ENCODE peak calls at places on chromosomes 6 and 20, in seven cellular contexts. H is MCF 10A, Y is fibroblast of mammary gland, T is SK-N-SH, F is psoas muscle, S is lower leg skin, C is transverse colon. J is an unnamed sample.
A peak's percentile ranks its signal among the peaks of the same experiment; 100 is the strongest.

GRCh38 chr6:127177030-127177928 is 58.8 kb downstream of the RSPO3 start:
- DNase-seq in Y (peak; percentile 95), T (no peak), H (peak; percentile 8), S (no peak), F (no peak), C (no peak), J (peak; percentile 65)

GRCh38 chr6:113082691-113083090 is 735.6 kb downstream of the RFPL4B start:
- DNase-seq in S (no peak), F (no peak), C (no peak), H (peak; percentile 44), T (no peak), Y (peak; percentile 59), J (peak; percentile 86)

GRCh38 chr6:111740506-111740905 is 132.7 kb downstream of the FYN start:
- DNase-seq in F (no peak), H (no peak), S (no peak), Y (no peak), T (no peak), C (no peak), J (no peak)

GRCh38 chr6:148653138-148653776 is 93.6 kb upstream of the UST start:
- DNase-seq in T (no peak), Y (peak; percentile 47), S (no peak), H (peak; percentile 45), C (no peak), F (no peak), J (no peak)

GRCh38 chr20:34582911-34583310 is 24.4 kb downstream of the MAP1LC3A start:
- DNase-seq in S (peak; percentile 15), T (no peak), C (no peak), F (no peak), H (no peak), Y (peak; percentile 37), J (no peak)

GRCh38 chr6:145209312-145209711 is 526.0 kb downstream of the EPM2A start:
- DNase-seq in T (no peak), H (no peak), S (no peak), F (no peak), Y (no peak), C (no peak), J (peak; percentile 28)

GRCh38 chr20:25247100-25247665 is 702 bp upstream of the PYGB start:
- DNase-seq in F (peak; percentile 60), C (peak; percentile 79), H (peak; percentile 79), S (peak; percentile 93), T (peak; percentile 68), Y (peak; percentile 69), J (peak; percentile 74)

GRCh38 chr6:15522026-15522425 is 140.8 kb downstream of the DTNBP1 start:
- DNase-seq in C (no peak), S (peak; percentile 70), Y (no peak), H (no peak), F (no peak), T (no peak), J (no peak)

GRCh38 chr6:107989166-107990094 is 31.4 kb upstream of the SEC63 start:
- DNase-seq in H (no peak), F (no peak), Y (no peak), T (no peak), C (no peak), S (no peak), J (no peak)

GRCh38 chr20:13342469-13343242 is 121.6 kb downstream of the ISM1 start:
- DNase-seq in F (no peak), H (no peak), S (peak; percentile 91), T (no peak), C (no peak), Y (no peak), J (no peak)

GRCh38 chr6:45461486-45461885 is 83.8 kb upstream of the SUPT3H start:
- DNase-seq in C (no peak), S (no peak), T (no peak), F (no peak), Y (peak; percentile 57), H (no peak), J (peak; percentile 39)

GRCh38 chr6:25511386-25511785 is 140.6 kb upstream of the SCGN start:
- DNase-seq in S (no peak), C (no peak), H (no peak), Y (peak; percentile 52), T (no peak), F (no peak), J (no peak)

GRCh38 chr20:47875302-47876025 is 90.2 kb upstream of the SULF2 start:
- DNase-seq in S (no peak), T (no peak), Y (no peak), F (no peak), C (no peak), H (no peak), J (no peak)

GRCh38 chr6:23181301-23182110 is 612.1 kb downstream of the HDGFL1 start:
- DNase-seq in C (no peak), S (no peak), H (no peak), F (no peak), Y (no peak), T (no peak), J (no peak)

GRCh38 chr6:23179994-23180393 is 610.6 kb downstream of the HDGFL1 start:
- DNase-seq in S (no peak), C (no peak), H (no peak), Y (no peak), F (no peak), T (no peak), J (no peak)

GRCh38 chr6:23176883-23177282 is 607.5 kb downstream of the HDGFL1 start:
- DNase-seq in S (no peak), F (no peak), C (no peak), H (no peak), Y (no peak), T (no peak), J (peak; percentile 3)

GRCh38 chr6:23183846-23184245 is 614.5 kb downstream of the HDGFL1 start:
- DNase-seq in H (no peak), F (no peak), C (no peak), S (no peak), Y (no peak), T (no peak), J (no peak)

DNA sequence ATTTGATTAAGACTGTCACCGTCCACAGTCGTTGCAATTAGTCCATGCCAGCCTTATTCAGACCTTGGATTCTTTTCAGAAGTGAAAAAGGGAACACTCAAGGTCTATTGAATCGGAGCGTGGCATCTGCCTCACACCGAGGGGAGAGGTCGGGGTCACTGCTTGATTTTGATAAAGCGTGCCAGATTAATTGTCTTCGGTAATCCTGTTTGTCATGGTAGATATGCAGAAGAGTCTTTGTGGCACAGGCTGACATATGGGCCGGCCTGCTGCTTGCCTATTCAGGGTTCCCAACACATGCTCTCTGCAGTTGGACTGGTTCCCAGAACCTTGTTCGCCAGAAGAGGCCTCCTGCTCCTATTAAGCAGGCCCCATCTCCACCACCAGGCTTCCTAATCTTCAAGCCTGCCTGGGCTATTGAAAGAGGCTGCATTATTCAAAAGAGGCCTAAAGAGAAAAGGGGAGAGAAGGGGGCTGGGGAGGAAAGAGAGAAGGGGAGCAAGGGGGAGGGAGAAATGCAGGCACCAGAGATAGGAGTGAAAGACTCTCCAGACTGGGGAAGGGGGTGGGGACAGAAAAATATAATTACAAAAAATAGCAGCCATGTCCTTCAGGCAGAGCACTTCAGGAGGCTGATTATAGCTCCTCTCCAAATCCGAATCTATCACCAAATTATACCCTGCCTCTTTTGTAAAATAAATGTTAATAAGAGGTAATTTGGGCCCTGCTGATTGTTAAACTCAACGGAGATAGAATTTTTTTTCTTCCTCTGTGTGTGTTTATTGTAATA is 611.3 kb downstream of the HDGFL1 start:
- DNase-seq in F (no peak), Y (peak; percentile 79), H (peak; percentile 15), T (peak; percentile 64), C (peak; percentile 8), S (no peak), J (peak; percentile 61)
- TF ChIP-seq CTCF in F (no peak), Y (peak; percentile 22), H (no peak), T (no peak), C (no peak), S (no peak), J (no peak)

GRCh38 chr6:149934249-149935156 is 7.3 kb upstream of the ULBP2 start:
- DNase-seq in H (peak; percentile 74), S (peak; percentile 90), F (peak; percentile 38), Y (peak; percentile 78), T (peak; percentile 57), C (peak; percentile 75), J (peak; percentile 86)
- TF ChIP-seq CTCF in H (peak; percentile 67), S (peak; percentile 4), F (peak; percentile 90), Y (peak; percentile 71), T (peak; percentile 78), C (peak; percentile 82), J (peak; percentile 56)

GRCh38 chr6:117906905-117907599 is at the start of gene SLC35F1:
- DNase-seq in H (no peak), Y (no peak), F (peak; percentile 25), T (peak; percentile 80), C (no peak), S (no peak), J (peak; percentile 26)
- TF ChIP-seq CTCF in H (no peak), Y (peak; percentile 30), F (peak; percentile 39), T (peak; percentile 54), C (peak; percentile 26), S (no peak), J (peak; percentile 20)

DNA sequence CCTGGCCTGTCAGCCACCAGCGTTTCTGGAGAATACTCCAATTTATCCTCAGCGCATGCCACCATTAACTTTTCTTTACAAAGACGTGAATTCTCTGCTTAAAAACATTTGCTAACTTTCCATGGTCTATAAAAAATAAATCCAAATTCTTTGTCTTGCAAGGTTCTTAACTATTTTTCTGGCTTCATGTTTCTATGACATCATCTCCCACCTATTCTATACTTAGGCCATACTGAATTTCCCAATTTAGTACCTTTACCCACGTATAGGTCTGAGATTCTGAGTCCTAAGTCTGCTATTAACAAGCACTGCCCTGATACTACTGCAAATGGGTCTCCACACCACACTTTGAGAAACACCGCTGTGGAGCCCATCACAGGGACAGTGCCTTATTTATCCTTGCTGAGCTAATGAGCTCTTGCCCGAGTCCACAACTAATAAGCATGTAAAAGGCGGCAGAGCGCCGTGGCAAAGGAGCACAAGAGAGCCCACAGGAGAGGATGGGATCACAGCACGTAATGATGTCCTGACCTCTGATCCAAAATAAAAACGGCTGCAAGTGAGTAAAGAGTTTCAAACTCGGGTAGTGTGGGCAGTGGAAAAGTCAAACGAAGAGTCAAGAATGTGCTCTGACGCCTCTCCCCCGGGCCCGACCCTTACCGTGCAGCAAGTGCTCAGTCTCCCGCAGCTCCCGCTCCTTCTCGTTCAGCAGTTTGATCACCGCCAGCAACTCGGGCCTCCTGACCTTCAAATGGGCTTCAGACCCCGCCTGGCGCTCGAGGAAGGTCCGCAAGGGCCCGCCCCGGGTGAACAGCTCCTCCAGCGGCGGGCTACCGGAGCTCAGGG is 519 bp downstream of the MTRF1L start:
- DNase-seq in F (no peak), H (peak; percentile 27), S (no peak), C (peak; percentile 10), Y (peak; percentile 22), T (peak; percentile 36), J (peak; percentile 22)
- TF ChIP-seq CTCF in F (no peak), H (no peak), S (no peak), C (no peak), Y (no peak), T (no peak), J (no peak)

GRCh38 chr6:161010418-161010817 is 18.8 kb downstream of the MAP3K4 start:
- DNase-seq in F (no peak), C (no peak), H (peak; percentile 14), T (no peak), S (no peak), Y (peak; percentile 85), J (peak; percentile 75)

GRCh38 chr6:161008245-161008644 is 16.7 kb downstream of the MAP3K4 start:
- DNase-seq in F (no peak), C (no peak), T (no peak), H (no peak), S (no peak), Y (no peak), J (no peak)

GRCh38 chr6:161009991-161010390 is 18.4 kb downstream of the MAP3K4 start:
- DNase-seq in F (no peak), S (no peak), H (no peak), C (no peak), Y (no peak), T (no peak), J (no peak)

GRCh38 chr6:161013697-161014096 is 22.1 kb downstream of the MAP3K4 start:
- DNase-seq in T (no peak), H (no peak), Y (no peak), F (no peak), S (no peak), C (no peak), J (no peak)

GRCh38 chr6:161011509-161012480 is 20.2 kb downstream of the MAP3K4 start:
- DNase-seq in S (no peak), C (no peak), Y (peak; percentile 72), H (no peak), T (no peak), F (no peak), J (peak; percentile 82)
- TF ChIP-seq CTCF in S (no peak), C (no peak), Y (no peak), H (no peak), T (no peak), F (no peak), J (no peak)

J was measured in cardiac fibroblast.